ENCODE peak calls at places on chromosome 9, in five cellular contexts. One of them, this sample, is unnamed.
A peak's percentile ranks its signal among the peaks of the same experiment; 100 is the strongest.

GRCh38 chr9:16543691-16544090 is 326.8 kb downstream of the BNC2 start:
- DNase-seq in psoas muscle: no peak
- DNase-seq in heart right ventricle: no peak
- DNase-seq in small intestine: no peak
- DNase-seq in GM23248: no peak
- DNase-seq in this sample: no peak

GRCh38 chr9:134939080-134939733 is 21.5 kb upstream of the FCN1 start:
- DNase-seq in psoas muscle: no peak
- DNase-seq in heart right ventricle: no peak
- DNase-seq in small intestine: no peak
- DNase-seq in GM23248: no peak
- DNase-seq in this sample: no peak

GRCh38 chr9:126295936-126296600 is 30.6 kb upstream of the MVB12B start:
- DNase-seq in psoas muscle: no peak
- DNase-seq in heart right ventricle: no peak
- DNase-seq in small intestine: no peak
- DNase-seq in GM23248: no peak
- DNase-seq in this sample: no peak

GRCh38 chr9:131997779-131998178 is 81.9 kb downstream of the MED27 start:
- DNase-seq in psoas muscle: no peak
- DNase-seq in heart right ventricle: peak; percentile 20
- DNase-seq in small intestine: peak; percentile 11
- DNase-seq in GM23248: no peak
- DNase-seq in this sample: no peak

GRCh38 chr9:126965541-126966428 is 51.2 kb downstream of the RALGPS1 start:
- DNase-seq in psoas muscle: peak; percentile 39
- DNase-seq in heart right ventricle: peak; percentile 55
- DNase-seq in small intestine: no peak
- DNase-seq in GM23248: peak; percentile 77
- DNase-seq in this sample: peak; percentile 43

GRCh38 chr9:124399323-124399962 is 15.8 kb downstream of the PSMB7 start:
- DNase-seq in psoas muscle: peak; percentile 63
- DNase-seq in heart right ventricle: peak; percentile 31
- DNase-seq in small intestine: no peak
- DNase-seq in GM23248: peak; percentile 82
- DNase-seq in this sample: no peak

GRCh38 chr9:90942555-90942954 is 140.9 kb downstream of the SYK start:
- DNase-seq in psoas muscle: no peak
- DNase-seq in heart right ventricle: no peak
- DNase-seq in small intestine: no peak
- DNase-seq in GM23248: no peak
- DNase-seq in this sample: no peak

GRCh38 chr9:85024374-85024773 is 354.8 kb downstream of the NTRK2 start:
- DNase-seq in psoas muscle: no peak
- DNase-seq in heart right ventricle: no peak
- DNase-seq in small intestine: no peak
- DNase-seq in GM23248: peak; percentile 13
- DNase-seq in this sample: no peak

GRCh38 chr9:110543631-110544051 is 35.9 kb downstream of the SVEP1 start:
- DNase-seq in psoas muscle: peak; percentile 40
- DNase-seq in heart right ventricle: peak; percentile 12
- DNase-seq in small intestine: no peak
- DNase-seq in GM23248: no peak
- DNase-seq in this sample: no peak

GRCh38 chr9:133058550-133059320 is 3.0 kb upstream of the CEL start:
- DNase-seq in psoas muscle: no peak
- DNase-seq in heart right ventricle: no peak
- DNase-seq in small intestine: peak; percentile 34
- DNase-seq in GM23248: no peak
- DNase-seq in this sample: no peak

GRCh38 chr9:92094655-92095054 is 20.6 kb downstream of the SPTLC1 start:
- DNase-seq in psoas muscle: no peak
- DNase-seq in heart right ventricle: no peak
- DNase-seq in small intestine: no peak
- DNase-seq in GM23248: peak; percentile 25
- DNase-seq in this sample: no peak

GRCh38 chr9:17116400-17116837 is 18.4 kb upstream of the CNTLN start:
- DNase-seq in psoas muscle: no peak
- DNase-seq in heart right ventricle: no peak
- DNase-seq in small intestine: peak; percentile 23
- DNase-seq in GM23248: peak; percentile 72
- DNase-seq in this sample: peak; percentile 54

DNA sequence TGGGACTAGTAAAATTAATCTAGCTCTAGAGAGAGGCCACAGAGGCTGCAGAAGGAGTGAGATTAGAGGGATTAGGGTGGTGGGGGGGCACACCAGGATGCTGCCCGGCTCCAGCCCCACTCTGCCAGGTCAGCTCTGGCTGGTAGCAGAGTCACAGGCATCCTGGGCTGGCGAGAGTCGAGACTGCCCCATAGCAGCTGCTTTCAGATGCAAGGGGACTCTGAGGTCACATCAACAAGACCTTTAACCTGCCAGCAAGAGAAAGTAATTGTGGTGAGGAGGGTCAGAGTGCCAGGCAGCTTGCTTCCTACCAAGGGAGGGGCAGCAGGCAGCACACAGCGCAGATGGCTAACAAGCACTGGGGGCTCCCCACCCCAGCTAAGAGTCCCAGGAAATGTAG is 7.5 kb downstream of the EPB41L4B start:
- DNase-seq in psoas muscle: no peak
- DNase-seq in heart right ventricle: no peak
- DNase-seq in small intestine: peak; percentile 92
- DNase-seq in GM23248: no peak
- DNase-seq in this sample: no peak
- H3K4me1 ChIP-seq in psoas muscle: no peaks in the 10 kb centered on the region
- H3K4me1 ChIP-seq in heart right ventricle: peaks cover 31% of the 10 kb centered on the region
- H3K4me1 ChIP-seq in small intestine: peaks cover 8% of the 10 kb centered on the region
- H3K4me1 ChIP-seq in GM23248: peaks cover 24% of the 10 kb centered on the region
- H3K4me1 ChIP-seq in this sample: peaks cover 19% of the 10 kb centered on the region

DNA sequence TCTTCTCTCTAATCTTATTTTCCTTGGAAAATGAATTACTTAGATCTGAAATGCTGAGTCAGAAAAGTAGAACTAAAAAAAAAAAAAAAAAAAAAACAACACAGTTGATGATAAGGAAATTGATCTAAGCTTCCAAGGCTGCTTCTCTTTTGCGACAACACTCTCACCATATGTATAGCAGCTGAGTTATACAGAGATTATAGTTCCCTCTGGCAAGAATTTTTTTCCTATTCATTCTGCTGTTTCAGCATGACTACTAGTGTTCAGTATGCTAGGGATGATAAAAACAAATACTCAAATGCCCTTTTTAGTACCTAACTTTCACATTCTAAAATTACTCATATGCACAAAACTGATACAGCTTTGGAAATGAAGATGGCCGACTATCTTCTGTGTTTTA is 267.3 kb downstream of the MLLT3 start:
- DNase-seq in psoas muscle: no peak
- DNase-seq in heart right ventricle: no peak
- DNase-seq in small intestine: no peak
- DNase-seq in GM23248: peak; percentile 77
- DNase-seq in this sample: peak; percentile 12
- H3K4me3 ChIP-seq in psoas muscle: no peak overlapping the region
- H3K4me3 ChIP-seq in heart right ventricle: no peak overlapping the region
- H3K4me3 ChIP-seq in small intestine: no peak overlapping the region
- H3K4me3 ChIP-seq in GM23248: peak overlapping the region; percentile 38
- H3K4me3 ChIP-seq in this sample: no peak overlapping the region

GRCh38 chr9:130844028-130844427 is 9.0 kb downstream of the ABL1 start:
- DNase-seq in psoas muscle: peak; percentile 27
- DNase-seq in heart right ventricle: no peak
- DNase-seq in small intestine: no peak
- DNase-seq in GM23248: no peak
- DNase-seq in this sample: no peak
- H3K4me1 ChIP-seq in psoas muscle: peaks cover 82% of the 10 kb centered on the region
- H3K4me1 ChIP-seq in heart right ventricle: peaks cover 92% of the 10 kb centered on the region
- H3K4me1 ChIP-seq in small intestine: peaks cover 2% of the 10 kb centered on the region
- H3K4me1 ChIP-seq in GM23248: peaks cover 77% of the 10 kb centered on the region
- H3K4me1 ChIP-seq in this sample: peaks cover 62% of the 10 kb centered on the region

GRCh38 chr9:136824496-136825225 is 16.9 kb downstream of the RABL6 start:
- DNase-seq in psoas muscle: no peak
- DNase-seq in heart right ventricle: no peak
- DNase-seq in small intestine: no peak
- DNase-seq in GM23248: no peak
- DNase-seq in this sample: no peak

GRCh38 chr9:136820947-136821332 is 13.2 kb downstream of the RABL6 start:
- DNase-seq in psoas muscle: no peak
- DNase-seq in heart right ventricle: no peak
- DNase-seq in small intestine: no peak
- DNase-seq in GM23248: no peak
- DNase-seq in this sample: no peak

GRCh38 chr9:136823136-136824046 is 15.6 kb downstream of the RABL6 start:
- DNase-seq in psoas muscle: no peak
- DNase-seq in heart right ventricle: no peak
- DNase-seq in small intestine: no peak
- DNase-seq in GM23248: no peak
- DNase-seq in this sample: no peak

GRCh38 chr9:136825295-136826187 is 16.7 kb upstream of the AJM1 start:
- DNase-seq in psoas muscle: no peak
- DNase-seq in heart right ventricle: no peak
- DNase-seq in small intestine: no peak
- DNase-seq in GM23248: no peak
- DNase-seq in this sample: no peak

DNA sequence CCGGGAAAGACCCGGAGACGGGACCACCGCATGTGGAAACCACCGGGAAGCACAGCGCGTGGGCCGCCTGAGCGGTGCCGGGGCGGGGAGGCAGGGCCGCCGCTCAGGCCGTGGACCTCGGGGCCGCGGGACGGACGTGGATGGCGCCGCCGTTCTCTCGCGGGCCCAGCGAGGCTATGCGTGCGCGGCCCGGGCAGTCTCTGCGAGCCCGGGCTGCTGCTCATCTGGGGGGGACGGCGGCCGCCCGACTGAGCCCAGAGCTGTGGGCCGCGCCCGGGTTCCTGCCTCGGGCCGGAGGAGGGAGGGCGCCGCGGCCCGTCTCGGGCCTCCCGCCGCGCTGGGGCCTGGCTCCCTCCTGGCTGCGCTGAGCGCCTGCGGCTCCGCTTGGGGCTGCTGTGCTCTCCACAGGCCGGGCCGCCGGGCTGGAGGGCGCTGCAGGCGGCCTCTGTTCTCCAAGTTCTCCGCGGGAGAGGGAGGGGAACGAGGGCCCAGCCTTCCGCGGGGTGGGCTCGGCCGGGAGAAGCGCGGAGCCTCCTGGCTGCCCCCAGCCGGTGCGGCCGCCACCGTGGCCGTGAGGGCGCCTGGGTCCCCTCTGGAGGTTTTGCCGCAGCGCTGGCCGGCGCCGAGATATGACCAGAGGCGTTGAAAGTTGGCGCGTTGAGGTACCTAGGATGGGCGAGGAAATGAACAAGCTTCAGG is 13.7 kb downstream of the RABL6 start:
- DNase-seq in psoas muscle: no peak
- DNase-seq in heart right ventricle: no peak
- DNase-seq in small intestine: no peak
- DNase-seq in GM23248: peak; percentile 18
- DNase-seq in this sample: no peak
- H3K4me3 ChIP-seq in psoas muscle: peak overlapping the region; percentile 46
- H3K4me3 ChIP-seq in heart right ventricle: peak overlapping the region; percentile 33
- H3K4me3 ChIP-seq in small intestine: no peak overlapping the region
- H3K4me3 ChIP-seq in GM23248: no peak overlapping the region
- H3K4me3 ChIP-seq in this sample: no peak overlapping the region